ENCODE peak calls at places on chromosomes 6 and 20, in nine cellular contexts. G is psoas muscle, B is MCF 10A, X is fibroblast of lung, M is omental fat pad, I is left lung, Y is A549, N is AG10803, A is GM12878. J is an unnamed sample.
A peak's percentile ranks its signal among the peaks of the same experiment; 100 is the strongest.

GRCh38 chr6:106591111-106591825 is 38.0 kb downstream of the RTN4IP1 start:
- DNase-seq in A (no peak), M (no peak), Y (peak; percentile 16), N (peak; percentile 93), G (no peak), B (peak; percentile 38), I (no peak), X (peak; percentile 76), J (no peak)

GRCh38 chr20:18052856-18053255 is 4.9 kb downstream of the OVOL2 start:
- DNase-seq in Y (no peak), B (peak; percentile 82), G (no peak), M (no peak), I (no peak), N (no peak), A (no peak), X (no peak), J (no peak)

GRCh38 chr20:40880063-40880715 is 148.4 kb upstream of the TOP1 start:
- DNase-seq in B (no peak), A (peak; percentile 20), I (no peak), G (no peak), X (no peak), N (no peak), Y (no peak), M (no peak), J (no peak)

GRCh38 chr20:61389077-61389476 is 137.0 kb downstream of the CDH4 start:
- DNase-seq in I (no peak), G (no peak), A (no peak), Y (no peak), M (no peak), B (no peak), X (no peak), N (no peak), J (no peak)

GRCh38 chr6:117418320-117418719 is 7.4 kb downstream of the ROS1 start:
- DNase-seq in Y (no peak), X (no peak), A (no peak), B (no peak), N (no peak), I (no peak), G (no peak), M (no peak), J (no peak)

GRCh38 chr20:3798908-3799248 is 2.8 kb downstream of the CDC25B start:
- DNase-seq in A (no peak), I (no peak), Y (no peak), M (no peak), B (no peak), X (no peak), G (peak; percentile 39), N (no peak), J (no peak)

GRCh38 chr6:133208183-133208755 is 32.9 kb upstream of the EYA4 start:
- DNase-seq in N (no peak), G (no peak), I (no peak), M (no peak), Y (no peak), A (no peak), X (peak; percentile 30), B (no peak), J (no peak)

GRCh38 chr6:167757821-167758220 is 68.9 kb upstream of the AFDN start:
- DNase-seq in X (no peak), I (no peak), G (no peak), A (no peak), M (no peak), B (no peak), Y (no peak), N (no peak), J (no peak)

DNA sequence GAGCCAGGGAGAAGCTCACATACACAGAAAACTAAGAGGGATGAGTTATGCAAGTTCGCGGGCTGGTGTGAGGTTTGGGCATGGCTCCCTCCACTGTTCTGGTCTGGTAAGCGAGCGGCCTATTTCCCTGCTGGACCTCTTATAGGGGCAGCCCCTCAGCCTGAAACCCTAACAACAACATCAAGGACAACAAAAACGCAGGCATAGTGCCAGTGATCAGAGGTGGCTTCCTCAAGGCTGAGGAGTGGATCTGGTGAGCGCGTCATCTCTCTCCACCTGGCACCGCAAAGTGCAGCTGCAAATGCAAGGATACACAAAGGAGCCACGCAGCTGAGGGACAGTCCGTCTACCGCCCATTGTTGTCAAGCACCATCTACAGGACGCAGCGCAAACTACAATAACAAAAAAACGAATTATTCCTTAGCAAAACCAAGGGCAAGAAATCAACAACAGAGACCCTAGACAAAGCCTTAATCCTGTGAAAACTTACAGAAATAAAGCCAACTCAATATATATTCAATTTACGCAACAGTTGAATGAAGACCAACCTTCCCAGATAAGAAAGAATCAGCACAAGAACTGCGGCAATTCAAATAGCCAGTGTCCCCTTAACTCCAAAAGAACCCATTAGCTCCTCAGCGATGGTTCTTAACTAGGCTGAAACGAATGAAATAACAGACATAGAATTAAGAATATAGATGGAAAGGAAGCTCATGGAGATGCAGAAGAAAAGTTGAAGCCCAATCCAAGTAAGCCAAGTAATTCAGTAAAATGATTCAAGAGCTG is 9.2 kb upstream of the DEFB110 start:
- DNase-seq in G (no peak), B (peak; percentile 51), A (no peak), N (peak; percentile 1), I (no peak), M (no peak), X (peak; percentile 21), Y (peak; percentile 27), J (no peak)
- TF ChIP-seq CTCF in G (no peak), B (peak; percentile 46), A (peak; percentile 30), N (peak; percentile 35), I (no peak), M (no peak), X (no peak), Y (peak; percentile 23), J (no peak)

DNA sequence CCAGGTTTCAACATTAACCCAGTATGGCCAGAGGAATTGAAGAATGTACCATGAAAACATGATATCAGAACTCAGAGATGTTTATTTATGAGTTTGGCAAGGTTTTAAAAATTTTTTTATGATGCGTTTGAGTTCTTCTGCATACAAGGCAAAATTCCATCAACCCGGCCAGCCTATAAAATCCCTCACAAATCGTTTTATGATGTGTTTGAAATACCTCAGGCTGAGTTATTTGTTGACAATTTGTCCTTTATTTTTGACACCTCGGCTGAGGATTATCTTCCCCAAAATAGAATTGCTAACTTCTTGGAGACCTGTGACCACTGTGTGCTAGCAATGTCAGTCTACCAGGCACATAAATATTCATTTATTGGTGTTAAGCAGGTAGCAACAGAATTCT is 91.9 kb upstream of the SLC24A3 start:
- DNase-seq in G (no peak), Y (no peak), B (no peak), X (no peak), N (no peak), A (no peak), M (no peak), I (no peak), J (no peak)
- TF ChIP-seq CTCF in G (no peak), Y (no peak), B (no peak), X (no peak), N (no peak), A (no peak), M (no peak), I (no peak), J (no peak)

GRCh38 chr6:26196846-26197683 is 109.8 kb downstream of the HFE start:
- DNase-seq in B (peak; percentile 94), X (peak; percentile 96), A (peak; percentile 99), G (peak; percentile 66), I (peak; percentile 87), Y (no peak), N (peak; percentile 91), M (no peak), J (peak; percentile 85)
- TF ChIP-seq CTCF in B (no peak), X (no peak), A (no peak), G (no peak), I (no peak), Y (no peak), N (peak; percentile 4), M (no peak), J (no peak)

DNA sequence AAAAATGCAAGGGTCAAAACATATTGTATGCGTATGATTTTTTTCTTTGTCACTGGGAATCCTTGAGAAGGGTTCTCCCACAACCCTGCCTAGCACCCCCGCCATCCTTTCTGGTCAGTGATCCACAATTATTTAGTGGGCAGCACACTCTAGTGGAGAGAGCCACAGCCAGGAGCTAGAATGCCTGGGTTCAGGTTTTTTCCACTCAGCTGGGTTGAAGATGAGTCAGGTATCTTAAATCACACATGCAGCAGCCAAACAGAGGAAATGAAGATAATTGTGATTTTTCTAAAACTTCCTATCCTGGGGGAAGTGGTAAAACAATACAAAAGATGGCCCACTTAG is 243.1 kb downstream of the PKHD1 start:
- DNase-seq in N (no peak), I (no peak), X (no peak), M (no peak), Y (no peak), B (peak; percentile 23), A (no peak), G (no peak), J (no peak)
- TF ChIP-seq CTCF in N (no peak), I (no peak), X (no peak), M (no peak), Y (no peak), B (peak; percentile 21), A (no peak), G (no peak), J (no peak)